ENCODE peak calls at places on chromosomes 12 and 14, in five cellular contexts. One of them, this sample, is unnamed.

GRCh38 chr12:44582521-44582920 is 293.6 kb downstream of the NELL2 start:
- DNase-seq in OCI-M1: no peak
- DNase-seq in T follicular helper cell: no peak
- DNase-seq in HTR-8/SVneo: no peak
- DNase-seq in endothelial cell: no peak
- DNase-seq in this sample: no peak

GRCh38 chr14:65774041-65774440 is 361.5 kb downstream of the FUT8 start:
- DNase-seq in OCI-M1: no peak
- DNase-seq in T follicular helper cell: no peak
- DNase-seq in HTR-8/SVneo: no peak
- DNase-seq in endothelial cell: no peak
- DNase-seq in this sample: no peak

GRCh38 chr12:62878211-62878610 is 56.7 kb downstream of the PPM1H start:
- DNase-seq in OCI-M1: no peak
- DNase-seq in T follicular helper cell: no peak
- DNase-seq in HTR-8/SVneo: no peak
- DNase-seq in endothelial cell: no peak
- DNase-seq in this sample: no peak

GRCh38 chr14:102421366-102422057 is 58.8 kb downstream of the TECPR2 start:
- DNase-seq in OCI-M1: peak
- DNase-seq in T follicular helper cell: no peak
- DNase-seq in HTR-8/SVneo: no peak
- DNase-seq in endothelial cell: no peak
- DNase-seq in this sample: no peak

GRCh38 chr12:42485823-42486222 is 103.7 kb downstream of the PRICKLE1 start:
- DNase-seq in OCI-M1: no peak
- DNase-seq in T follicular helper cell: no peak
- DNase-seq in HTR-8/SVneo: no peak
- DNase-seq in endothelial cell: no peak
- DNase-seq in this sample: no peak

GRCh38 chr12:101945361-101946232 is 68.2 kb downstream of the DRAM1 start:
- DNase-seq in OCI-M1: no peak
- DNase-seq in T follicular helper cell: no peak
- DNase-seq in HTR-8/SVneo: no peak
- DNase-seq in endothelial cell: no peak
- DNase-seq in this sample: peak

GRCh38 chr14:31208546-31209424 is 1.2 kb upstream of the HECTD1 start:
- DNase-seq in OCI-M1: no peak
- DNase-seq in T follicular helper cell: no peak
- DNase-seq in HTR-8/SVneo: no peak
- DNase-seq in endothelial cell: no peak
- DNase-seq in this sample: no peak

GRCh38 chr12:40107098-40107802 is 1.4 kb upstream of the SLC2A13 start:
- DNase-seq in OCI-M1: peak
- DNase-seq in T follicular helper cell: peak
- DNase-seq in HTR-8/SVneo: peak
- DNase-seq in endothelial cell: peak
- DNase-seq in this sample: no peak

GRCh38 chr14:92589213-92589852 is 75.8 kb downstream of the RIN3 start:
- DNase-seq in OCI-M1: peak
- DNase-seq in T follicular helper cell: no peak
- DNase-seq in HTR-8/SVneo: no peak
- DNase-seq in endothelial cell: no peak
- DNase-seq in this sample: no peak

GRCh38 chr12:92848740-92849139 is 80.4 kb downstream of the EEA1 start:
- DNase-seq in OCI-M1: no peak
- DNase-seq in T follicular helper cell: no peak
- DNase-seq in HTR-8/SVneo: no peak
- DNase-seq in endothelial cell: no peak
- DNase-seq in this sample: no peak

GRCh38 chr14:100767788-100768536 is 41.3 kb downstream of the DLK1 start:
- DNase-seq in OCI-M1: no peak
- DNase-seq in T follicular helper cell: no peak
- DNase-seq in HTR-8/SVneo: no peak
- DNase-seq in endothelial cell: no peak
- DNase-seq in this sample: no peak

GRCh38 chr12:90102957-90103652 is 394.5 kb upstream of the ATP2B1 start:
- DNase-seq in OCI-M1: peak
- DNase-seq in T follicular helper cell: no peak
- DNase-seq in HTR-8/SVneo: peak
- DNase-seq in endothelial cell: peak
- DNase-seq in this sample: no peak

This sample was measured in BJ.